ENCODE peak calls at places on chromosomes 13 and 19, in five cellular contexts. J, V, P, Q and R are unnamed samples.

GRCh38 chr19:8209111-8209964 is at the start of gene CERS4:
- DNase-seq in Q (peak), P (peak), J (peak), V (no peak), R (peak)

GRCh38 chr13:28413999-28414398 is 80.9 kb downstream of the FLT1 start:
- DNase-seq in P (no peak), J (no peak), V (no peak), Q (no peak), R (no peak)

GRCh38 chr13:102774210-102774560 is 599 bp upstream of the TEX30 start:
- DNase-seq in V (no peak), J (no peak), P (no peak), Q (no peak), R (no peak)

GRCh38 chr19:42563352-42564210 is 31.1 kb downstream of the CEACAM8 start:
- DNase-seq in V (peak), P (peak), J (no peak), Q (peak), R (peak)

GRCh38 chr19:16371540-16371986 is 46.9 kb downstream of the KLF2 start:
- DNase-seq in Q (peak), J (peak), P (no peak), V (no peak), R (peak)

GRCh38 chr13:112910616-112911280 is 58.3 kb upstream of the MCF2L start:
- DNase-seq in Q (no peak), J (peak), P (no peak), V (no peak), R (no peak)

GRCh38 chr19:49398931-49399330 is 10.9 kb downstream of the KASH5 start:
- DNase-seq in Q (no peak), J (no peak), P (no peak), V (no peak), R (no peak)

GRCh38 chr19:42850981-42851717 is 28.4 kb downstream of the PSG1 start:
- DNase-seq in Q (peak), V (peak), J (no peak), P (peak), R (no peak)

GRCh38 chr19:54708781-54709180 is 15.5 kb upstream of the KIR3DL3 start:
- DNase-seq in V (no peak), J (no peak), P (no peak), Q (no peak), R (no peak)

GRCh38 chr19:37955986-37956385 is 49.0 kb downstream of the SIPA1L3 start:
- DNase-seq in V (no peak), P (no peak), Q (no peak), J (no peak), R (no peak)

GRCh38 chr19:16319466-16319865 is 5.2 kb upstream of the KLF2 start:
- DNase-seq in P (peak), J (no peak), Q (no peak), V (no peak), R (no peak)

GRCh38 chr19:7928334-7928706 is 2.4 kb upstream of the CTXN1 start:
- DNase-seq in Q (no peak), J (no peak), P (no peak), V (no peak), R (no peak)

GRCh38 chr13:107518780-107519179 is 696.6 kb downstream of the LIG4 start:
- DNase-seq in J (no peak), V (no peak), Q (no peak), P (peak), R (no peak)

GRCh38 chr13:84902243-84902642 is 897.0 kb downstream of the SLITRK6 start:
- DNase-seq in Q (no peak), J (no peak), P (no peak), V (no peak), R (no peak)

GRCh38 chr13:24087611-24088235 is 72.8 kb upstream of the SPATA13 start:
- DNase-seq in J (no peak), V (no peak), P (peak), Q (peak), R (no peak)

GRCh38 chr13:36954542-36954941 is 34.5 kb upstream of the SMAD9 start:
- DNase-seq in P (no peak), Q (no peak), J (no peak), V (no peak), R (no peak)

GRCh38 chr19:7426986-7427385 is 61.8 kb downstream of the PEX11G start:
- DNase-seq in P (no peak), V (no peak), J (no peak), Q (no peak), R (peak)

GRCh38 chr19:43586346-43586745 is 9.6 kb downstream of the IRGQ start:
- DNase-seq in P (no peak), J (no peak), V (no peak), Q (no peak), R (no peak)

GRCh38 chr13:86020350-86021002 is 221.3 kb upstream of the SLITRK6 start:
- DNase-seq in P (peak), V (peak), J (no peak), Q (no peak), R (no peak)

GRCh38 chr19:52535831-52536800 is 8.6 kb downstream of the ZNF808 start:
- DNase-seq in V (peak), Q (peak), P (peak), J (peak), R (peak)

GRCh38 chr13:31518666-31519065 is 220.7 kb upstream of the RXFP2 start:
- DNase-seq in P (no peak), J (no peak), V (no peak), Q (no peak), R (no peak)

GRCh38 chr19:21677696-21678418 is 89.5 kb downstream of the ZNF100 start:
- DNase-seq in V (no peak), J (no peak), Q (peak), P (no peak), R (no peak)

GRCh38 chr13:76667551-76667950 is 218.7 kb downstream of the KCTD12 start:
- DNase-seq in V (peak), Q (no peak), J (no peak), P (peak), R (peak)

GRCh38 chr13:100817897-100818296 is 143.3 kb upstream of the TMTC4 start:
- DNase-seq in Q (no peak), P (no peak), V (no peak), J (no peak), R (no peak)

GRCh38 chr13:106072014-106072413 is 463.4 kb downstream of the EFNB2 start:
- DNase-seq in P (no peak), J (no peak), V (no peak), Q (no peak), R (no peak)

DNA sequence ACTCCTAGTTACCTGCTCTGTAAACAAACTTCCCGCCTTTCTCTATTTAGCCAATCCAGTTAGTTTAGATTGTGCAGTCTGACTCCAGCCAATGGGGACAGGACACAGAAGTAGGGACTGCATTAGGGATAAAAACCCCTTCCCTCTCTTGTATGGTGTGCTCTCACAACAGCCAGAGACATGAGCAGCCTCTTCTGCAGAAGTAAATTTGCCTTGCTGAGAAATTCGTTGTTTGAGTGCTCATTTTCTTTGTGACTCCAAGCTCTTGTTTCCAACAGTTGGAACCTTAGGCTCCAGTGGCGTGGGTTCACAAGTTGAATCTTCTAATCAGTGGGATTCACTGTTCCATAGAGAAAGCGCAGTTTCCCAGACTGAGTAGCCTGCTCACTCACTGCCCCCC is 66.1 kb downstream of the ZNF93 start:
- DNase-seq in Q (no peak), P (no peak), J (no peak), V (no peak), R (no peak)
- H3K4me3 ChIP-seq in Q (no peak), P (no peak), J (no peak), V (no peak), R (no peak)

DNA sequence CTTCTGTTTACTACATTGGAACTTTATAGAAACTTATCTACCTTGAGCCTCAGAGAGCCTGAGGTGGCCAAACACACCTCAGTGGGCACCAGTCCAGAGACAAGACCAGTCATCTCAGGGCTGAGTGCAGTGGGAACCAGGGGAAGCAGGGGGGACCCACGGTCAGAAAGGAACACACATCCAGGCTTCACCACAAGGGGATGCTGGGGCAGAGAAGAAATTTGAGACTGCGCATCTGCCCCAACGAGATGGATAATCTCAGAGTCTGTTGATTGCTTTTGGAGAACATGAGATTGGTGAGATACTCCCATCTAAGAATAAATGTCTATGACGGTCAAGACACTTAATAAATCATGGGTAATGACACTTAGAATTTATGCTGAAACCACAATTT is 98.7 kb downstream of the DOCK9 start:
- DNase-seq in P (no peak), J (no peak), V (no peak), Q (no peak), R (no peak)
- TF ChIP-seq CTCF in P (peak), J (no peak), V (no peak), Q (no peak), R (no peak)

GRCh38 chr19:1237754-1238372 is at the start of gene CBARP:
- DNase-seq in J (no peak), Q (peak), P (no peak), V (no peak), R (no peak)
- H3K4me3 ChIP-seq in J (peak), Q (no peak), P (peak), V (peak), R (peak)

DNA sequence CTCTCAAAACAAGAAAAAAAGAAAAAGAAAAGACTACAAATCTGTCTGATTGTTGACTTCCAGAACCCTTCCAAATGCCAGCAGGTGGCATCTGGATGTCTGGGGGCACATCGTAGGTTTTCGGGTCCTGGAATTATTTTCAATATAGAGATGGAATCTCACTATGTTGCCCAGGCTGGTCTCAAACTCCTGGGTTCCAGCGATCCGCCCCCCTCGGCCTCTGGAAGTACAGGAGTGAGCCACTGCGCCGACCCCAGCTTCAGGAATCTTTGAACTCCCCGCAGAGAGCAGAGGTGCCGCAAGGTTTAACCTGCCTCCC is 567 bp upstream of the B3GNT3 start:
- DNase-seq in V (no peak), P (no peak), J (no peak), Q (no peak), R (no peak)
- TF ChIP-seq CTCF in V (no peak), P (no peak), J (no peak), Q (no peak), R (no peak)

GRCh38 chr19:3398114-3398899 is 31.9 kb downstream of the NFIC start:
- DNase-seq in P (peak), V (no peak), Q (peak), J (peak), R (no peak)
- H3K4me3 ChIP-seq in P (no peak), V (peak), Q (no peak), J (peak), R (no peak)

GRCh38 chr19:45135176-45135575 is 25.6 kb downstream of the NKPD1 start:
- DNase-seq in V (no peak), Q (no peak), P (no peak), J (no peak), R (no peak)
- TF ChIP-seq CTCF in V (no peak), Q (no peak), P (no peak), J (no peak), R (no peak)

GRCh38 chr19:46927106-46927505 is 66.3 kb downstream of the ARHGAP35 start:
- DNase-seq in P (no peak), Q (no peak), V (peak), J (no peak), R (no peak)

GRCh38 chr19:46925548-46925950 is 64.8 kb downstream of the ARHGAP35 start:
- DNase-seq in P (no peak), J (no peak), V (peak), Q (peak), R (no peak)

GRCh38 chr19:46922465-46922864 is 61.7 kb downstream of the ARHGAP35 start:
- DNase-seq in V (no peak), P (no peak), J (no peak), Q (no peak), R (no peak)

GRCh38 chr19:46926201-46927071 is 65.6 kb downstream of the ARHGAP35 start:
- DNase-seq in P (no peak), J (no peak), V (no peak), Q (no peak), R (no peak)

GRCh38 chr19:46924874-46925547 is 64.2 kb downstream of the ARHGAP35 start:
- DNase-seq in J (no peak), Q (peak), V (peak), P (no peak), R (peak)
- H3K4me3 ChIP-seq in J (no peak), Q (no peak), V (no peak), P (no peak), R (no peak)